ENCODE peak calls at places on chromosomes 3 and 15, in four cellular contexts. A, V, J and W are unnamed samples.

GRCh38 chr15:92391640-92392039 is 2.0 kb upstream of the ST8SIA2 start:
- DNase-seq in A (peak), V (no peak), J (peak), W (peak)

GRCh38 chr3:174223611-174224010 is 635.5 kb upstream of the NAALADL2 start:
- DNase-seq in A (no peak), V (no peak), J (no peak), W (no peak)

GRCh38 chr15:66293085-66293418 is 316 bp upstream of the DIS3L start:
- DNase-seq in A (no peak), V (no peak), J (no peak), W (no peak)

GRCh38 chr15:75348034-75348562 is 1.3 kb downstream of the NEIL1 start:
- DNase-seq in A (no peak), V (no peak), J (no peak), W (no peak)

GRCh38 chr15:58704155-58704825 is 45.2 kb downstream of the ADAM10 start:
- DNase-seq in A (no peak), V (no peak), J (peak), W (no peak)

GRCh38 chr3:107956991-107957467 is 133.8 kb downstream of the CD47 start:
- DNase-seq in A (no peak), V (no peak), J (peak), W (no peak)

GRCh38 chr3:12014613-12015012 is 10.4 kb downstream of the SYN2 start:
- DNase-seq in A (no peak), V (no peak), J (no peak), W (no peak)

GRCh38 chr15:33985287-33985686 is 17.0 kb downstream of the CHRM5 start:
- DNase-seq in A (peak), V (peak), J (peak), W (no peak)

GRCh38 chr3:25235471-25235870 is 192.6 kb upstream of the RARB start:
- DNase-seq in A (no peak), V (no peak), J (no peak), W (no peak)

GRCh38 chr3:43866529-43867353 is 176.0 kb downstream of the ABHD5 start:
- DNase-seq in A (no peak), V (no peak), J (peak), W (no peak)

GRCh38 chr3:46500631-46501377 is 3.0 kb downstream of the RTP3 start:
- DNase-seq in A (no peak), V (no peak), J (peak), W (no peak)

GRCh38 chr3:56624725-56625124 is 58.3 kb downstream of the TASOR start:
- DNase-seq in A (no peak), V (no peak), J (peak), W (no peak)

GRCh38 chr15:98800437-98801233 is 152.3 kb downstream of the IGF1R start:
- DNase-seq in A (peak), V (peak), J (peak), W (peak)

GRCh38 chr3:39130026-39130425 is 22.5 kb downstream of the TTC21A start:
- DNase-seq in A (no peak), V (no peak), J (no peak), W (no peak)

DNA sequence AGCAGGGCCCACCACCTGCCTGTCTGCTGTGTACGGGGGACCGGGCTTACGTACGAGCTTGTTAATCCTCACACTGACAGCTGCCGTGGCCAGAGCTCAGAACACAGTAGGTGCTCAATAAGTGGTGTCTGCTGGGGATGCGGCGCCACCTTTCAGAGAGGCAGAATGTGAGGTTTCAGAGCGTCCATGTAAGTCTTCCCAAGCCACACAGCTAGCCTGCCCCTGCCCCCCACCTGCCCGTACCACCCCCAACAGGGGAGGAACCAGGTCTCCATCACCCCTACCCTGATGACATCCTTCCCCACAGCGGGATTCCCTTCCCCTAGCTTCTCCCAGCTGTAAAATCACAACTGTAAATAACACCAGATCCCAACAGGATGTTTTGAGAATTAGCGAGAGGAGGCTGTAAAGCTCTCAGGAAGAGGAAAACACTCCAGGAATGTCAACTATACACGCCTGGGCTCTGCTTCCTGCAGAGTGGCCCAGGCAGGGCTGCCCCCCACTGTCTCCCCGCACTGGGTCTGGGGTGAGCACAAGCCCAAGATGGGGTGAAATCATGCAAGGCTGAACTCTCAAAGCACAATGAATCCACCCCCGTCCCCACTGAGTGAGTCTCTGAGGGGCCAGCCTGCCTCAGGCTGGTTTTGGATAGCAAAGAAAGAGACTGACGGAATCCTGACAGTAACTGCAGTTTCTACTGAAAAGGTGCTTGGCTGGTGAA is 250.1 kb upstream of the LYSMD4 start:
- DNase-seq in A (peak), V (no peak), J (no peak), W (peak)
- H3K4ac ChIP-seq in A (no peak), V (no peak), J (no peak), W (no peak)

GRCh38 chr3:105368575-105369500 is 2.1 kb downstream of the ALCAM start:
- DNase-seq in A (peak), V (peak), J (peak), W (peak)
- H3K4ac ChIP-seq in A (no peak), V (no peak), J (peak), W (no peak)

GRCh38 chr3:197595470-197596185 is 39.9 kb upstream of the BDH1 start:
- DNase-seq in A (no peak), V (no peak), J (no peak), W (no peak)
- H3K4ac ChIP-seq in A (no peak), V (no peak), J (no peak), W (no peak)

GRCh38 chr3:78317774-78318173 is 1277.9 kb downstream of the ROBO2 start:
- DNase-seq in A (no peak), V (no peak), J (no peak), W (no peak)

DNA sequence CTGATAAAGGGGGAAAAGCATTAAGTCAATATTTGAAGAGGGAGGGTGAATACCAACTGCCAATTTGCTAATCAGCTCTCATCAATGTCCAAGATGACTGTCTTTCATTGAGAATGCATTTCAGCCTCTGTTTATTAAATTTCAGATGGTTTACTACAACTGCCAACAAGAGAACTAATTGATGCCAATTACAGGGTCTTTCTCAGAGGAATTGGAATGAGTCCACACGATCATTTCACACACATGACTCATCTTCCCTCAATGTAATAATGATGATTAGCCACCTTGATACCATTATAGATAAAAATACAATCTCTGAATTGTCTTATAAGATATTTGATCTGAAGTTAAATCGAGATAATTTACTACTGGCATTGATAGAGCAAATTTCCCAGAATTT is 1274.4 kb downstream of the ROBO2 start:
- DNase-seq in A (no peak), V (no peak), J (no peak), W (no peak)
- H3K4ac ChIP-seq in A (no peak), V (no peak), J (no peak), W (no peak)

GRCh38 chr3:53169045-53169831 is 8.2 kb downstream of the PRKCD start:
- DNase-seq in A (peak), V (no peak), J (no peak), W (peak)
- H3K4ac ChIP-seq in A (no peak), V (no peak), J (no peak), W (no peak)

GRCh38 chr15:78449220-78449999 is 11.4 kb downstream of the IREB2 start:
- DNase-seq in A (no peak), V (no peak), J (no peak), W (no peak)
- H3K4ac ChIP-seq in A (no peak), V (no peak), J (no peak), W (no peak)

GRCh38 chr15:48297668-48298067 is 33.6 kb upstream of the DUT start:
- DNase-seq in A (peak), V (no peak), J (no peak), W (no peak)

GRCh38 chr15:48292458-48292857 is 38.8 kb upstream of the DUT start:
- DNase-seq in A (peak), V (no peak), J (no peak), W (no peak)
- H3K4ac ChIP-seq in A (no peak), V (no peak), J (no peak), W (no peak)

DNA sequence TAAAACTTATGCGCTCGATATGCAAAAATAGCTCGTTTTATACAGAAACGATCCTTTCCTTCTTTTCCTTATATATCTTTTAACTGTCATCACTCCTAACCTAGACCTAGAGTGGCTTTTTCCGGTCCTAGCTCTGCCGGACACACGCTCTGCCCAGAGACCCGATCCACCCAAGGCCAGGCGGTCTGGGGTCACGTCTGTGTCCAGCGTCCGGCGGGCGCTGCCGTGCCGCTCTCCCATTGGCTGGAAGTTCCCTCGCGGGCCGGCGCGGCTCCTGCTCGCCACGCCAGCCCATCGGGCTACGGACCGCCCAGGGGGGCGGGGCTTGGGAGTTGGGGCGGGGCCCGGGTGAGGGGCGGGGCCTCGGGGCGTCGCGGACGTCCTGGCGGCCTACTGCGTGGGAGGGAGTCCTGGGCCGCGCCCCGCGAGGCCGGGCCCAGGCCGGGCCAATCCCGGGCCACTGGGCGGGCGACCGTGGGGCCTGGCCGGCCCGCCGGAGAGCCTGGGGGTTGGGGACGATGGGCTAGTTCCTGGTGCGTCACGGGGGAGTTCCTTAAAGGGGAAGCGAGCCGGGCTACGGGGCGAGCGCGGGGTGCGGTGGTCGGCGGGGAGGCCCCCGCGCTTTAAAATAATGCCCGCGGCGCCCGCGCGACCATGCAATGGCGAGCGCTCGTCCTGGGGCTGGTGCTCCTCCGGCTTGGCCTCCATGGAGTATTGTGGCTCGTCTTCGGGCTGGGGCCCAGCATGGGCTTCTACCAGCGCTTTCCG is at the start of gene EDEM1:
- DNase-seq in A (peak), V (peak), J (peak), W (peak)
- H3K4ac ChIP-seq in A (peak), V (no peak), J (peak), W (no peak)

DNA sequence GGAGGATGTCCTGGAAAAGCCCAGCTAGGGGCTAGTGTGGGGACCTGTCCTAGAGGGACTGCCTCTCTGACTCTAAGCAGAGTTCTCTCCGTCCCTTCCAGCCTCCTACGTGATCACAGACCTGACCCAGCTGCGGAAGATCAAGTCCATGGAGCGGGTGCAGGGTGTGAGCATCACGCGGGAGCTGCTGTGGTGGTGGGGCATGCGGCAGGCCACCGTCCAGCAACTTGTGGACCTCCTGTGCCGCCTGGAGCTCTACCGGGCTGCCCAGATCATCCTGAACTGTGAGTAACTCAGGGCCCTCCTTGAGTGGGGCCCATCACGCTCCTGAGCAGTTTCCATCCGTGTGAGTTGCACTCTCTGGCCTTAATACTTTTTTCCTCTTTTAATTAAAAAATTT is 13.0 kb downstream of the IRAK2 start:
- DNase-seq in A (no peak), V (no peak), J (no peak), W (no peak)
- H3K4ac ChIP-seq in A (no peak), V (no peak), J (no peak), W (no peak)

GRCh38 chr15:68289057-68289456 is 11.5 kb downstream of the FEM1B start:
- DNase-seq in A (no peak), V (no peak), J (no peak), W (no peak)

GRCh38 chr15:68283401-68283800 is 5.9 kb downstream of the FEM1B start:
- DNase-seq in A (no peak), V (no peak), J (no peak), W (no peak)

GRCh38 chr15:68286256-68286655 is 8.7 kb downstream of the FEM1B start:
- DNase-seq in A (no peak), V (no peak), J (no peak), W (no peak)

GRCh38 chr15:68289621-68290352 is 12.2 kb downstream of the FEM1B start:
- DNase-seq in A (no peak), V (no peak), J (no peak), W (no peak)

GRCh38 chr15:68285243-68285980 is 7.9 kb downstream of the FEM1B start:
- DNase-seq in A (no peak), V (no peak), J (no peak), W (no peak)
- H3K4ac ChIP-seq in A (no peak), V (no peak), J (no peak), W (no peak)